ENCODE peak calls at places on chromosome 5, in four cellular contexts. U, L, R and A are unnamed samples.

GRCh38 chr5:54873696-54874095 is 111.7 kb downstream of the ESM1 start:
- DNase-seq in U (no peak), L (no peak), R (no peak), A (no peak)

GRCh38 chr5:90598300-90598699 is 39.7 kb downstream of the ADGRV1 start:
- DNase-seq in U (no peak), R (no peak), L (peak), A (no peak)

GRCh38 chr5:76785493-76785892 is 33.3 kb upstream of the F2RL1 start:
- DNase-seq in U (no peak), R (peak), L (no peak), A (peak)

GRCh38 chr5:116035123-116035522 is 2.9 kb downstream of the ARL14EPL start:
- DNase-seq in U (no peak), R (peak), L (no peak), A (peak)

GRCh38 chr5:172777381-172778222 is 6.6 kb upstream of the DUSP1 start:
- DNase-seq in U (peak), L (no peak), R (peak), A (peak)

GRCh38 chr5:172496671-172497371 is 42.5 kb upstream of the SH3PXD2B start:
- DNase-seq in R (no peak), L (no peak), U (peak), A (no peak)

GRCh38 chr5:87394407-87394806 is 18.3 kb downstream of the CCNH start:
- DNase-seq in U (no peak), L (no peak), R (peak), A (peak)

GRCh38 chr5:7926296-7926695 is 57.3 kb downstream of the MTRR start:
- DNase-seq in R (peak), U (peak), L (no peak), A (no peak)

GRCh38 chr5:83227611-83228010 is 150.3 kb downstream of the XRCC4 start:
- DNase-seq in R (peak), L (no peak), U (no peak), A (peak)

GRCh38 chr5:137564475-137564961 is 65.4 kb upstream of the SPOCK1 start:
- DNase-seq in U (no peak), L (no peak), R (peak), A (peak)

GRCh38 chr5:73605223-73606087 is 20.5 kb upstream of the ARHGEF28 start:
- DNase-seq in R (no peak), U (no peak), L (no peak), A (peak)

GRCh38 chr5:133246376-133247144 is 194.7 kb downstream of the HSPA4 start:
- DNase-seq in U (no peak), R (no peak), L (no peak), A (no peak)

GRCh38 chr5:156181656-156182055 is 145.3 kb upstream of the SGCD start:
- DNase-seq in R (peak), U (no peak), L (no peak), A (no peak)

GRCh38 chr5:154771383-154771901 is 16.3 kb downstream of the LARP1 start:
- DNase-seq in R (peak), L (peak), U (peak), A (no peak)